ENCODE peak calls at places on chromosomes 2 and 18, in four cellular contexts. One of them, this sample, is unnamed.

GRCh38 chr2:72010647-72011355 is 136.9 kb downstream of the CYP26B1 start:
- DNase-seq in activated T-helper 1 cell treated with Interleukin-2 at 50 U/mL for 16 hours: no peak
- DNase-seq in stimulated activated CD8-positive, alpha-beta memory T cell treated with anti-CD3 and anti-CD28 coated beads, Interleukin-12 subunit alpha, Interleukin-12 subunit beta, amount 100 ng/mL, for 1 hour: no peak
- DNase-seq in HCEC 1CT: no peak
- DNase-seq in this sample: no peak

GRCh38 chr2:108492364-108492763 is 41.9 kb upstream of the LIMS1 start:
- DNase-seq in activated T-helper 1 cell treated with Interleukin-2 at 50 U/mL for 16 hours: no peak
- DNase-seq in HCEC 1CT: peak; percentile 94
- DNase-seq in stimulated activated CD8-positive, alpha-beta memory T cell treated with anti-CD3 and anti-CD28 coated beads, Interleukin-12 subunit alpha, Interleukin-12 subunit beta, amount 100 ng/mL, for 1 hour: no peak
- DNase-seq in this sample: no peak

GRCh38 chr2:222024934-222025890 is 273.6 kb downstream of the PAX3 start:
- DNase-seq in activated T-helper 1 cell treated with Interleukin-2 at 50 U/mL for 16 hours: no peak
- DNase-seq in HCEC 1CT: peak; percentile 47
- DNase-seq in stimulated activated CD8-positive, alpha-beta memory T cell treated with anti-CD3 and anti-CD28 coated beads, Interleukin-12 subunit alpha, Interleukin-12 subunit beta, amount 100 ng/mL, for 1 hour: no peak
- DNase-seq in this sample: no peak

GRCh38 chr18:5768454-5768853 is 126.9 kb downstream of the TMEM200C start:
- DNase-seq in stimulated activated CD8-positive, alpha-beta memory T cell treated with anti-CD3 and anti-CD28 coated beads, Interleukin-12 subunit alpha, Interleukin-12 subunit beta, amount 100 ng/mL, for 1 hour: no peak
- DNase-seq in HCEC 1CT: no peak
- DNase-seq in activated T-helper 1 cell treated with Interleukin-2 at 50 U/mL for 16 hours: no peak
- DNase-seq in this sample: no peak

GRCh38 chr2:210519594-210519993 is 36.8 kb upstream of the CPS1 start:
- DNase-seq in HCEC 1CT: no peak
- DNase-seq in stimulated activated CD8-positive, alpha-beta memory T cell treated with anti-CD3 and anti-CD28 coated beads, Interleukin-12 subunit alpha, Interleukin-12 subunit beta, amount 100 ng/mL, for 1 hour: no peak
- DNase-seq in activated T-helper 1 cell treated with Interleukin-2 at 50 U/mL for 16 hours: no peak
- DNase-seq in this sample: no peak

GRCh38 chr2:219603784-219604183 is 6.1 kb downstream of the STK11IP start:
- DNase-seq in stimulated activated CD8-positive, alpha-beta memory T cell treated with anti-CD3 and anti-CD28 coated beads, Interleukin-12 subunit alpha, Interleukin-12 subunit beta, amount 100 ng/mL, for 1 hour: no peak
- DNase-seq in activated T-helper 1 cell treated with Interleukin-2 at 50 U/mL for 16 hours: no peak
- DNase-seq in HCEC 1CT: no peak
- DNase-seq in this sample: no peak

GRCh38 chr2:36484454-36484853 is 113.5 kb downstream of the FEZ2 start:
- DNase-seq in stimulated activated CD8-positive, alpha-beta memory T cell treated with anti-CD3 and anti-CD28 coated beads, Interleukin-12 subunit alpha, Interleukin-12 subunit beta, amount 100 ng/mL, for 1 hour: no peak
- DNase-seq in activated T-helper 1 cell treated with Interleukin-2 at 50 U/mL for 16 hours: no peak
- DNase-seq in HCEC 1CT: no peak
- DNase-seq in this sample: no peak

GRCh38 chr2:233446121-233446520 is 91.8 kb downstream of the DGKD start:
- DNase-seq in stimulated activated CD8-positive, alpha-beta memory T cell treated with anti-CD3 and anti-CD28 coated beads, Interleukin-12 subunit alpha, Interleukin-12 subunit beta, amount 100 ng/mL, for 1 hour: no peak
- DNase-seq in activated T-helper 1 cell treated with Interleukin-2 at 50 U/mL for 16 hours: no peak
- DNase-seq in HCEC 1CT: no peak
- DNase-seq in this sample: no peak

GRCh38 chr2:200077838-200078237 is 122.5 kb downstream of the MAIP1 start:
- DNase-seq in HCEC 1CT: peak; percentile 88
- DNase-seq in stimulated activated CD8-positive, alpha-beta memory T cell treated with anti-CD3 and anti-CD28 coated beads, Interleukin-12 subunit alpha, Interleukin-12 subunit beta, amount 100 ng/mL, for 1 hour: no peak
- DNase-seq in activated T-helper 1 cell treated with Interleukin-2 at 50 U/mL for 16 hours: no peak
- DNase-seq in this sample: no peak

GRCh38 chr2:68420254-68420910 is 46.7 kb downstream of the FBXO48 start:
- DNase-seq in HCEC 1CT: no peak
- DNase-seq in activated T-helper 1 cell treated with Interleukin-2 at 50 U/mL for 16 hours: no peak
- DNase-seq in stimulated activated CD8-positive, alpha-beta memory T cell treated with anti-CD3 and anti-CD28 coated beads, Interleukin-12 subunit alpha, Interleukin-12 subunit beta, amount 100 ng/mL, for 1 hour: no peak
- DNase-seq in this sample: no peak

GRCh38 chr2:201781583-201782051 is 884 bp upstream of the ALS2 start:
- DNase-seq in stimulated activated CD8-positive, alpha-beta memory T cell treated with anti-CD3 and anti-CD28 coated beads, Interleukin-12 subunit alpha, Interleukin-12 subunit beta, amount 100 ng/mL, for 1 hour: no peak
- DNase-seq in activated T-helper 1 cell treated with Interleukin-2 at 50 U/mL for 16 hours: no peak
- DNase-seq in HCEC 1CT: peak; percentile 28
- DNase-seq in this sample: no peak

GRCh38 chr2:169656164-169656563 is 38.0 kb downstream of the CFAP210 start:
- DNase-seq in HCEC 1CT: no peak
- DNase-seq in activated T-helper 1 cell treated with Interleukin-2 at 50 U/mL for 16 hours: no peak
- DNase-seq in stimulated activated CD8-positive, alpha-beta memory T cell treated with anti-CD3 and anti-CD28 coated beads, Interleukin-12 subunit alpha, Interleukin-12 subunit beta, amount 100 ng/mL, for 1 hour: no peak
- DNase-seq in this sample: no peak

GRCh38 chr2:113851640-113852039 is 38.2 kb upstream of the ACTR3 start:
- DNase-seq in stimulated activated CD8-positive, alpha-beta memory T cell treated with anti-CD3 and anti-CD28 coated beads, Interleukin-12 subunit alpha, Interleukin-12 subunit beta, amount 100 ng/mL, for 1 hour: no peak
- DNase-seq in HCEC 1CT: no peak
- DNase-seq in activated T-helper 1 cell treated with Interleukin-2 at 50 U/mL for 16 hours: no peak
- DNase-seq in this sample: no peak

GRCh38 chr2:47558116-47559078 is 155.4 kb downstream of the MSH2 start:
- DNase-seq in HCEC 1CT: no peak
- DNase-seq in stimulated activated CD8-positive, alpha-beta memory T cell treated with anti-CD3 and anti-CD28 coated beads, Interleukin-12 subunit alpha, Interleukin-12 subunit beta, amount 100 ng/mL, for 1 hour: no peak
- DNase-seq in activated T-helper 1 cell treated with Interleukin-2 at 50 U/mL for 16 hours: no peak
- DNase-seq in this sample: no peak